ENCODE peak calls at places on chromosomes 7 and 10, in seven cellular contexts. K is tibial artery, L is psoas muscle, I is lung, R is osteoblast, E is cardiac muscle cell, W is thoracic aorta. U is an unnamed sample.

GRCh38 chr7:80942261-80943041 is 23.6 kb upstream of the SEMA3C start:
- DNase-seq in W (peak), E (peak), R (peak), L (peak), I (peak), K (peak), U (peak)

GRCh38 chr10:43606323-43607198 is at the start of gene ZNF485:
- DNase-seq in K (peak), R (peak), W (peak), E (peak), I (peak), L (peak), U (no peak)

GRCh38 chr7:43577485-43577951 is 5.4 kb upstream of the STK17A start:
- DNase-seq in E (no peak), K (no peak), I (no peak), W (no peak), L (no peak), R (no peak), U (no peak)

GRCh38 chr7:142391191-142391992 is 133.5 kb upstream of the PRSS58 start:
- DNase-seq in E (peak), L (peak), K (no peak), W (no peak), I (no peak), R (peak), U (no peak)

GRCh38 chr10:6721480-6721879 is 141.4 kb upstream of the PRKCQ start:
- DNase-seq in E (no peak), W (no peak), K (no peak), I (no peak), R (peak), L (peak), U (peak)

GRCh38 chr10:45457487-45457886 is 83.5 kb downstream of the ALOX5 start:
- DNase-seq in L (no peak), I (no peak), E (no peak), K (no peak), W (no peak), R (no peak), U (no peak)

GRCh38 chr10:120480065-120480600 is 23.1 kb downstream of the PLPP4 start:
- DNase-seq in L (no peak), K (no peak), I (no peak), E (no peak), R (no peak), W (no peak), U (no peak)

GRCh38 chr10:36446873-36447272 is 678.5 kb upstream of the ANKRD30A start:
- DNase-seq in R (no peak), K (peak), I (no peak), L (no peak), W (no peak), E (peak), U (peak)

GRCh38 chr7:35691827-35692307 is 3.1 kb downstream of the HERPUD2 start:
- DNase-seq in K (no peak), E (peak), W (no peak), R (no peak), I (no peak), L (no peak), U (no peak)

GRCh38 chr10:119246862-119247549 is 39.6 kb downstream of the GRK5 start:
- DNase-seq in L (peak), E (no peak), I (no peak), W (peak), R (peak), K (peak), U (peak)

GRCh38 chr7:42736931-42737330 is 174.9 kb downstream of the C7orf25 start:
- DNase-seq in K (no peak), I (no peak), E (peak), R (no peak), W (no peak), L (no peak), U (no peak)

GRCh38 chr10:102641398-102641797 is 2.9 kb upstream of the TRIM8 start:
- DNase-seq in R (peak), W (no peak), L (no peak), I (no peak), K (no peak), E (no peak), U (no peak)

GRCh38 chr7:128452552-128452951 is 3.1 kb upstream of the HILPDA start:
- DNase-seq in R (no peak), K (no peak), L (no peak), I (no peak), E (no peak), W (no peak), U (no peak)

GRCh38 chr7:121793716-121794115 is 79.2 kb upstream of the PTPRZ1 start:
- DNase-seq in L (no peak), W (no peak), E (no peak), R (no peak), K (no peak), I (no peak), U (no peak)

GRCh38 chr10:55668326-55668922 is 692.6 kb downstream of the ZWINT start:
- DNase-seq in R (no peak), L (no peak), K (no peak), E (peak), I (no peak), W (no peak), U (no peak)

GRCh38 chr10:10930979-10931743 is 86.5 kb upstream of the CELF2 start:
- DNase-seq in R (no peak), W (no peak), E (no peak), L (no peak), I (no peak), K (no peak), U (no peak)

GRCh38 chr10:96261930-96262329 is 9.4 kb downstream of the BLNK start:
- DNase-seq in I (no peak), K (no peak), W (no peak), R (no peak), E (no peak), L (no peak), U (no peak)

GRCh38 chr10:96259150-96259549 is 12.2 kb downstream of the BLNK start:
- DNase-seq in R (no peak), K (no peak), E (no peak), I (no peak), L (no peak), W (no peak), U (no peak)

GRCh38 chr10:96261132-96261531 is 10.2 kb downstream of the BLNK start:
- DNase-seq in L (no peak), W (no peak), I (no peak), K (no peak), R (no peak), E (no peak), U (no peak)

GRCh38 chr10:96257944-96258343 is 13.4 kb downstream of the BLNK start:
- DNase-seq in E (no peak), W (peak), K (peak), I (no peak), L (no peak), R (no peak), U (peak)

GRCh38 chr10:96259884-96260511 is 11.4 kb downstream of the BLNK start:
- DNase-seq in R (no peak), I (no peak), L (no peak), E (no peak), K (no peak), W (no peak), U (no peak)
- H3K27ac ChIP-seq in R (no peak), I (no peak), L (no peak), E (no peak), K (no peak), W (no peak), U (no peak)

GRCh38 chr7:49099587-49100326 is 175.4 kb downstream of the CDC14C start:
- DNase-seq in W (no peak), R (no peak), L (no peak), E (peak), K (no peak), I (no peak), U (no peak)
- TF ChIP-seq CTCF in W (no peak), R (no peak), L (no peak), E (no peak), K (no peak), I (no peak), U (no peak)

GRCh38 chr7:155645652-155646051 is 1.2 kb downstream of the RBM33 start:
- DNase-seq in R (peak), E (no peak), I (no peak), L (no peak), K (no peak), W (no peak), U (no peak)
- H3K27ac ChIP-seq in R (peak), E (peak), I (no peak), L (peak), K (no peak), W (no peak), U (no peak)

GRCh38 chr7:141304291-141304690 is 230.4 kb downstream of the TMEM178B start:
- DNase-seq in R (peak), L (no peak), W (no peak), K (no peak), E (no peak), I (no peak), U (no peak)
- TF ChIP-seq CTCF in R (no peak), L (no peak), W (no peak), K (no peak), E (no peak), I (no peak), U (no peak)

GRCh38 chr7:22793593-22794462 is 28.8 kb downstream of the TOMM7 start:
- DNase-seq in W (no peak), I (no peak), L (no peak), K (no peak), R (no peak), E (no peak), U (no peak)
- H3K27ac ChIP-seq in W (no peak), I (no peak), L (peak), K (no peak), R (no peak), E (no peak), U (no peak)

GRCh38 chr7:140922741-140923345 is 1.9 kb downstream of the BRAF start:
- DNase-seq in W (no peak), R (no peak), L (no peak), E (no peak), I (no peak), K (no peak), U (no peak)

GRCh38 chr7:140924821-140925421 is at the start of gene BRAF:
- DNase-seq in L (peak), W (peak), I (peak), R (peak), K (peak), E (peak), U (peak)

GRCh38 chr7:140926021-140926812 is 1.5 kb upstream of the BRAF start:
- DNase-seq in I (no peak), W (no peak), K (no peak), L (no peak), R (no peak), E (no peak), U (no peak)

GRCh38 chr7:140923358-140924006 is 1.2 kb downstream of the BRAF start:
- DNase-seq in E (peak), L (no peak), K (no peak), R (peak), W (no peak), I (no peak), U (no peak)

DNA sequence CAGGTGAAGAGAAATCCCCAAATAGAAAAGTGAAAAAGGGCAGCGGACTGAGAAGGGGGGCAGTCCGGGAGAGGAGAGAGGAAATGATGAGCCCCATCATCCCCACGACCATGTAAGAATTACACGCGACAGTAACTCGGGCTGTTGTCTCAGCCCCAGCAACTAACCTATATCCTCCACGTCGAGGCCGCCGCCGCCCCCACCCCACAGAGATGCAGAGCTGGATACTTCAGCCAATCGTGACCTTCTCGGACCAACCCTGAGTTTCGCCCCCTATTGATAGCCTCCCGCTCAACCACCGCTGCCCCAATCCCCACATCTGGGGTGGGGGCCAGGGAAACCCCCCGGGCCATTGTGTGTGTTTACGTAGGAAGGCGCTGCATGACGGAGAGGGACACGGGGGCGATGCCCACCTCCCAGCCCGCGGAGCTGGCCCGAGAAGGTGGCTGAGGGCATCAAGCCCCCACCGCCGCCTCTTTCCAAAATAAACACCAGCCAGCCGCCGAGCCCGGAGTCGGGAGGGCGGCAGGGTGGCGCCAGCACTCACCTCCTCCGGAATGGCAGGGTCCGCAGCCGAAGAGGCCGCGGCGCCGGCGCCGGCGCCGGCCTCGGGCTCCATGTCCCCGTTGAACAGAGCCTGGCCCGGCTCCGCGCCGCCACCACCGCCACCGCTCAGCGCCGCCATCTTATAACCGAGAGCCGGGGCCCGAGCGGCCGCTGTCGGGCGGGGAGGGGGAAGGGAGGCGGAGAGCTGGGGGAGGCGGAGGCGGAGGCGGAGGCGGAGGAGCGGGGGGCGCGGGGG is 509 bp downstream of the BRAF start:
- DNase-seq in I (peak), R (peak), W (peak), L (peak), E (peak), K (peak), U (peak)
- TF ChIP-seq CTCF in I (no peak), R (peak), W (no peak), L (no peak), E (peak), K (peak), U (peak)

U was measured in ascending aorta.